ENCODE peak calls at places on chromosomes 11 and 22, in four cellular contexts. V, P, I and A are unnamed samples.

GRCh38 chr22:35337932-35338331 is 38.2 kb downstream of the TOM1 start:
- DNase-seq in P (no peak), V (no peak), I (no peak), A (no peak)

GRCh38 chr11:35412285-35412684 is 7.1 kb downstream of the SLC1A2 start:
- DNase-seq in P (peak; percentile 18), V (peak; percentile 31), I (no peak), A (no peak)

GRCh38 chr11:789951-790350 is at the start of gene CEND1:
- DNase-seq in V (peak; percentile 53), I (no peak), P (peak; percentile 48), A (no peak)

GRCh38 chr11:114074546-114075342 is 15.2 kb downstream of the ZBTB16 start:
- DNase-seq in I (no peak), P (no peak), V (no peak), A (no peak)

GRCh38 chr11:6249822-6250555 is 9.6 kb upstream of the CCKBR start:
- DNase-seq in V (peak; percentile 71), I (no peak), P (no peak), A (peak; percentile 91)

GRCh38 chr11:2592559-2593392 is 107.0 kb downstream of the KCNQ1OT1 start:
- DNase-seq in P (no peak), I (no peak), V (no peak), A (peak; percentile 8)

GRCh38 chr22:28474248-28474647 is 205.4 kb downstream of the TTC28 start:
- DNase-seq in P (no peak), I (no peak), V (no peak), A (no peak)

GRCh38 chr22:50289942-50290630 is 17.4 kb downstream of the PLXNB2 start:
- DNase-seq in V (no peak), P (no peak), I (no peak), A (no peak)

GRCh38 chr11:124541204-124541603 is 2.2 kb downstream of the OR8B12 start:
- DNase-seq in V (no peak), P (no peak), I (no peak), A (no peak)

GRCh38 chr11:78083036-78083435 is 3.4 kb upstream of the NDUFC2 start:
- DNase-seq in P (no peak), I (no peak), V (no peak), A (no peak)

GRCh38 chr11:8809605-8810272 is 101.2 kb upstream of the AKIP1 start:
- DNase-seq in P (peak; percentile 31), I (no peak), V (no peak), A (no peak)

GRCh38 chr22:22158207-22158816 is 86.3 kb upstream of the VPREB1 start:
- DNase-seq in P (no peak), I (no peak), V (no peak), A (no peak)

GRCh38 chr11:81203876-81204275 is 1529.8 kb downstream of the FAM181B start:
- DNase-seq in P (no peak), I (no peak), V (no peak), A (no peak)

GRCh38 chr11:65522640-65523322 is 2.1 kb upstream of the SCYL1 start:
- DNase-seq in I (peak; percentile 78), P (no peak), V (no peak), A (peak; percentile 15)

GRCh38 chr22:42316988-42317387 is 46.5 kb upstream of the TCF20 start:
- DNase-seq in V (peak; percentile 11), P (no peak), I (no peak), A (no peak)

GRCh38 chr22:39927544-39927943 is 26.7 kb downstream of the GRAP2 start:
- DNase-seq in P (no peak), I (no peak), V (no peak), A (no peak)

GRCh38 chr11:92131289-92131890 is 93.2 kb upstream of the FAT3 start:
- DNase-seq in P (no peak), I (no peak), V (peak; percentile 51), A (no peak)